ENCODE peak calls at places on chromosomes 11 and 22, in eight cellular contexts. W is GM10248, F is fibroblast of lung, P is WTC11, N is fibroblast of mammary gland, L is endothelial cell, A is ascending aorta, H is mammary epithelial cell. C is an unnamed sample.

GRCh38 chr11:94511932-94512781 is at the start of gene C11orf97:
- DNase-seq in W (peak; percentile 49), F (peak; percentile 42), P (peak; percentile 86), N (peak; percentile 26), L (peak; percentile 73), A (no peak), H (peak; percentile 28), C (peak; percentile 57)

GRCh38 chr11:279966-280761 is 2.0 kb downstream of the NLRP6 start:
- DNase-seq in W (no peak), F (no peak), P (peak; percentile 46), N (peak; percentile 9), L (peak; percentile 57), A (no peak), H (peak; percentile 38), C (peak; percentile 63)

GRCh38 chr22:24040946-24041345 is 29.8 kb downstream of the CABIN1 start:
- DNase-seq in W (no peak), F (no peak), P (no peak), N (no peak), L (no peak), A (no peak), H (no peak), C (no peak)

GRCh38 chr11:503179-503981 is 3.7 kb downstream of the RNH1 start:
- DNase-seq in W (peak; percentile 69), F (peak; percentile 78), P (no peak), N (peak; percentile 72), L (no peak), A (peak; percentile 41), H (no peak), C (peak; percentile 76)

GRCh38 chr22:43277987-43278601 is 65.1 kb downstream of the SCUBE1 start:
- DNase-seq in W (no peak), F (no peak), P (no peak), N (no peak), L (no peak), A (no peak), H (no peak), C (no peak)

GRCh38 chr11:82557274-82557673 is 176.4 kb downstream of the FAM181B start:
- DNase-seq in W (peak; percentile 32), F (no peak), P (no peak), N (no peak), L (no peak), A (no peak), H (no peak), C (peak; percentile 21)

GRCh38 chr11:46272816-46273427 is 4.5 kb upstream of the CREB3L1 start:
- DNase-seq in W (no peak), F (peak; percentile 76), P (no peak), N (peak; percentile 85), L (no peak), A (no peak), H (no peak), C (no peak)

GRCh38 chr11:38543311-38543710 is 1945.3 kb upstream of the RAG2 start:
- DNase-seq in W (no peak), F (peak; percentile 46), P (no peak), N (peak; percentile 2), L (no peak), A (no peak), H (peak; percentile 27), C (no peak)

GRCh38 chr11:1851437-1852180 is 1.3 kb upstream of the LSP1 start:
- DNase-seq in W (no peak), F (no peak), P (no peak), N (no peak), L (no peak), A (no peak), H (no peak), C (no peak)

GRCh38 chr11:11290354-11290753 is 62.7 kb downstream of the CSNK2A3 start:
- DNase-seq in W (no peak), F (no peak), P (no peak), N (no peak), L (no peak), A (no peak), H (no peak), C (no peak)

GRCh38 chr11:113023228-113023627 is 62.0 kb downstream of the NCAM1 start:
- DNase-seq in W (no peak), F (no peak), P (no peak), N (no peak), L (no peak), A (no peak), H (peak; percentile 61), C (no peak)

GRCh38 chr22:33529424-33530113 is 390.7 kb downstream of the LARGE1 start:
- DNase-seq in W (no peak), F (peak; percentile 2), P (no peak), N (peak; percentile 86), L (no peak), A (no peak), H (no peak), C (no peak)

GRCh38 chr11:116721983-116722382 is 50.8 kb downstream of the BUD13 start:
- DNase-seq in W (no peak), F (no peak), P (no peak), N (no peak), L (no peak), A (no peak), H (no peak), C (no peak)

GRCh38 chr11:84719935-84720577 is 907.1 kb downstream of the DLG2 start:
- DNase-seq in W (no peak), F (no peak), P (peak; percentile 64), N (no peak), L (peak; percentile 28), A (no peak), H (no peak), C (no peak)

GRCh38 chr11:64276653-64277431 is 7.6 kb downstream of the BAD start:
- DNase-seq in W (no peak), F (no peak), P (no peak), N (no peak), L (no peak), A (no peak), H (peak; percentile 93), C (no peak)

GRCh38 chr11:64275841-64276240 is 8.6 kb downstream of the BAD start:
- DNase-seq in W (no peak), F (no peak), P (no peak), N (no peak), L (no peak), A (no peak), H (no peak), C (no peak)

GRCh38 chr11:64275031-64275800 is 9.2 kb downstream of the BAD start:
- DNase-seq in W (no peak), F (no peak), P (no peak), N (no peak), L (no peak), A (no peak), H (no peak), C (no peak)

GRCh38 chr11:64281957-64282770 is 2.3 kb downstream of the BAD start:
- DNase-seq in W (no peak), F (no peak), P (no peak), N (no peak), L (no peak), A (no peak), H (no peak), C (no peak)

DNA sequence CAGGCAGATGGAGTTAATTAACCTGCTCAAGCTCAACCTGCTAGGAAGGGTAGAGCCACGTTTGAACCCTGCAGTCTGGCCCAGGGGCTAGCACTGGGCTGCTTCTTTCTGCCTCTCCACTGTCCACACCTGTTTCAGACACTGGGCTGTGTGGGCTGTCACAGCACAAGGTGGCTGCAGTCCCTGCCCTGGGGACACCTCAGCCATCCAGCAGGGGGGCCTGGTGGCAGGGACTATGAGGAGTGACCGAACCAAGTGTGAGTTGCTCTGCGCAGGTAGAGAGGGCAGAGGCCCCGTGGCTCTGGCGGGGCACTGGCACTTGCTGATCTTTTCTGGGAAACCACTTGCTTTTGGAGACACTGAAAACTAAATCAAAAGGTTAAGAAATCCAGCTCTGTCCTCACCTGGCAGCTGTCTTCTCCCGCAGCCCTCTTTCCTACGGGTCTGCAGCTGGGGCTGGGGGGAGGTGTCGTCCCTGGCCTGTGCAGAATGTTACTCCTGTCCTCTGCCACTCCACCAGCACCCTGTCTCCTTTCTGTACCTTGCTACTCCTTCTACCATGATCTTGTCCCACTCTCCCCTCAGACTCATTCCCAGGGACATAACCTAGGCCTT is 5.8 kb downstream of the BAD start:
- DNase-seq in W (no peak), F (no peak), P (no peak), N (no peak), L (no peak), A (no peak), H (no peak), C (no peak)
- TF ChIP-seq CTCF in W (no peak), F (no peak), P (no peak), N (no peak), L (no peak), A (no peak), H (no peak), C (no peak)

GRCh38 chr11:131246589-131247164 is 123.7 kb upstream of the NTM start:
- DNase-seq in W (no peak), F (no peak), P (peak; percentile 82), N (peak; percentile 11), L (peak; percentile 71), A (no peak), H (no peak), C (no peak)
- TF ChIP-seq CTCF in W (peak; percentile 42), F (peak; percentile 33), P (peak; percentile 73), N (peak; percentile 51), L (peak; percentile 63), A (no peak), H (peak; percentile 50), C (peak; percentile 44)

DNA sequence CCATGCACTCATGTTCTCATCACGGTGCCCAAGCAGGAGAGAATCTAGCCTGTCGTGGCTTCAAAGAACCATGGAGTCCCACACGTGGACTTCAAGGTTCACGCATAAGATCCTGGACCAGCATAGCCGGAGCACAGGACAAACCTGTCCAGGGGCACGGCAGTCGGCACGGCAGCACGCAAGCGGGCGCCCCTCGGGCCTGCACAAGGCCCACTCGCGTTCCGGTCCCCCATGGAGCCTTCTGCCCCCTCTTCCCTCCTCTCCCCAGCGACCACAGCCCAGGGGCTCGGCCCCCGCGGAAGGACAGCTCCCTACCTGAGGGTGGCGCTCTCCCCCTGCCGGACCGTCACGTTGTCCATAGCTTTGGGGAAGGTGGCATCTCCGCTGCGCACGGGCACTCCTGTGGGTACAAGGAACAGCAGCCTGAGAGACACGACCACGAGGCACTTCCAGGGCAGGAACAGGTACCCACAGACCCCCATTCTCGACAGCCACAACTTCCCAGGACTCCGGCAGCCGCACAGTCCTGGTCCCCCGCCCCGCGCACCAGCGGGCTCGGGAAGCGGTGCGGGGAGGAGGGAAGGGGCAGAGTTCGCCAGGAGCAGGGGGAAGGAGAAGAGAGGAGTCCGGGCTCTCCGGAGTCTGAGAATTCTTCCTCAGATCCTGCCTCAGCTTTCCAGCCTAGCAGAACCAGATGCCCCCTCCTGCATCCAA is 589.5 kb downstream of the OPCML start:
- DNase-seq in W (no peak), F (peak; percentile 0), P (peak; percentile 68), N (no peak), L (peak; percentile 68), A (no peak), H (no peak), C (no peak)
- TF ChIP-seq CTCF in W (no peak), F (peak; percentile 6), P (peak; percentile 44), N (no peak), L (peak; percentile 64), A (no peak), H (peak; percentile 6), C (no peak)

GRCh38 chr11:73402834-73403185 is 26.6 kb downstream of the RELT start:
- DNase-seq in W (no peak), F (no peak), P (no peak), N (no peak), L (no peak), A (no peak), H (no peak), C (peak; percentile 56)
- TF ChIP-seq CTCF in W (peak; percentile 30), F (no peak), P (no peak), N (peak; percentile 21), L (no peak), A (no peak), H (peak; percentile 36), C (peak; percentile 26)